ENCODE peak calls at places on chromosomes 11 and 22, in ten cellular contexts. W is ovary, C is stomach, D is transverse colon, K is tibial nerve, O is lower leg skin, B is H54, H is A549, A is prostate gland, L is HepG2. P is an unnamed sample.

GRCh38 chr22:50676661-50677492 is 4.3 kb downstream of the SHANK3 start:
- DNase-seq in A (no peak), H (no peak), O (no peak), L (no peak), C (peak), K (no peak), D (no peak), B (no peak), W (no peak), P (no peak)

GRCh38 chr11:8111636-8112035 is 30.6 kb downstream of the TUB start:
- DNase-seq in K (no peak), A (no peak), B (no peak), L (no peak), D (no peak), O (no peak), C (no peak), H (no peak), W (no peak), P (no peak)

GRCh38 chr22:50119169-50119767 is 29.5 kb downstream of the MOV10L1 start:
- DNase-seq in O (no peak), H (no peak), B (no peak), D (no peak), A (no peak), K (no peak), W (no peak), C (no peak), L (no peak), P (no peak)

GRCh38 chr22:17647996-17648395 is 9.4 kb downstream of the BCL2L13 start:
- DNase-seq in B (no peak), O (no peak), C (no peak), H (no peak), D (no peak), W (no peak), K (no peak), L (no peak), A (no peak), P (no peak)

GRCh38 chr11:112795142-112795815 is 165.9 kb upstream of the NCAM1 start:
- DNase-seq in C (peak), W (peak), K (peak), L (peak), O (no peak), B (peak), A (no peak), H (peak), D (peak), P (peak)

GRCh38 chr11:71146846-71147245 is 105.5 kb downstream of the SHANK2 start:
- DNase-seq in W (no peak), C (no peak), L (no peak), K (no peak), H (no peak), B (no peak), D (no peak), O (no peak), A (no peak), P (no peak)

GRCh38 chr11:77109236-77110019 is 6.8 kb downstream of the OMP start:
- DNase-seq in L (no peak), H (no peak), O (no peak), K (peak), A (no peak), D (no peak), C (no peak), B (peak), W (no peak), P (no peak)

GRCh38 chr11:8760896-8761295 is 78.3 kb downstream of the RPL27A start:
- DNase-seq in K (no peak), H (no peak), D (no peak), B (no peak), C (no peak), A (no peak), L (no peak), O (no peak), W (no peak), P (no peak)

GRCh38 chr22:26436903-26437515 is 7.9 kb downstream of the ASPHD2 start:
- DNase-seq in A (peak), L (no peak), B (no peak), D (peak), O (no peak), K (no peak), H (no peak), C (peak), W (no peak), P (no peak)

GRCh38 chr11:83409476-83409875 is 123.3 kb upstream of the CCDC90B start:
- DNase-seq in L (no peak), K (no peak), D (no peak), H (no peak), B (no peak), O (no peak), W (no peak), A (no peak), C (no peak), P (no peak)

GRCh38 chr22:46025973-46026906 is 49.3 kb upstream of the WNT7B start:
- DNase-seq in A (no peak), B (no peak), C (no peak), O (no peak), L (no peak), K (no peak), H (no peak), D (no peak), W (peak), P (no peak)

GRCh38 chr11:59898652-59899051 is 20.1 kb downstream of the OOSP3 start:
- DNase-seq in C (no peak), H (no peak), L (no peak), D (no peak), K (no peak), B (no peak), O (no peak), W (no peak), A (no peak), P (no peak)

GRCh38 chr22:49214976-49215375 is 612.7 kb downstream of the BRD1 start:
- DNase-seq in L (no peak), W (no peak), C (peak), K (no peak), D (peak), H (no peak), A (no peak), B (no peak), O (no peak), P (no peak)

GRCh38 chr22:49693416-49693815 is 134.3 kb downstream of the BRD1 start:
- DNase-seq in W (no peak), L (no peak), A (no peak), D (no peak), H (no peak), C (peak), O (no peak), K (no peak), B (no peak), P (no peak)

GRCh38 chr11:68003846-68004550 is at the start of gene UNC93B1:
- DNase-seq in C (peak), B (peak), W (peak), D (peak), K (peak), H (no peak), A (peak), L (peak), O (peak), P (peak)

GRCh38 chr22:39292002-39292401 is 27.4 kb downstream of the RPL3 start:
- DNase-seq in D (no peak), C (no peak), H (no peak), A (no peak), L (no peak), O (no peak), K (no peak), W (no peak), B (no peak), P (no peak)

GRCh38 chr11:76164861-76165751 is 41.2 kb downstream of the WNT11 start:
- DNase-seq in O (no peak), D (no peak), A (no peak), L (no peak), H (no peak), K (no peak), B (no peak), W (no peak), C (no peak), P (no peak)

GRCh38 chr11:76777325-76777724 is 5.8 kb upstream of the TSKU start:
- DNase-seq in C (no peak), H (no peak), K (no peak), A (no peak), O (no peak), W (no peak), B (no peak), L (no peak), D (no peak), P (no peak)

GRCh38 chr11:44608654-44609027 is 43.2 kb downstream of the CD82 start:
- DNase-seq in D (no peak), A (no peak), K (no peak), W (no peak), L (no peak), O (no peak), C (no peak), H (no peak), B (no peak), P (no peak)

GRCh38 chr11:106990322-106990721 is 28.0 kb downstream of the GUCY1A2 start:
- DNase-seq in L (no peak), C (no peak), A (no peak), O (no peak), B (no peak), D (no peak), H (no peak), K (no peak), W (no peak), P (no peak)

GRCh38 chr11:3834349-3835099 is 6.2 kb downstream of the RHOG start:
- DNase-seq in W (no peak), H (no peak), A (no peak), O (no peak), D (peak), C (peak), B (no peak), L (no peak), K (peak), P (peak)

GRCh38 chr11:43573233-43573632 is 107.3 kb upstream of the HSD17B12 start:
- DNase-seq in L (peak), O (no peak), D (no peak), H (no peak), W (no peak), K (no peak), B (no peak), C (no peak), A (no peak), P (peak)

GRCh38 chr11:100639140-100639539 is 47.9 kb upstream of the ARHGAP42 start:
- DNase-seq in L (no peak), W (no peak), C (peak), A (peak), D (no peak), H (no peak), K (no peak), O (no peak), B (no peak), P (no peak)

GRCh38 chr11:129852125-129852740 is 36.6 kb downstream of the TMEM45B start:
- DNase-seq in L (no peak), O (no peak), A (no peak), B (no peak), C (no peak), D (no peak), K (no peak), H (no peak), W (no peak), P (no peak)

GRCh38 chr22:30116362-30117117 is 36.3 kb downstream of the HORMAD2 start:
- DNase-seq in K (no peak), H (no peak), B (no peak), A (no peak), L (peak), C (no peak), W (no peak), O (no peak), D (no peak), P (no peak)

GRCh38 chr11:61173456-61173855 is 12.2 kb upstream of the VPS37C start:
- DNase-seq in W (no peak), K (no peak), L (peak), C (peak), O (no peak), H (no peak), D (no peak), A (no peak), B (no peak), P (no peak)

GRCh38 chr11:131897976-131898375 is 527.6 kb downstream of the NTM start:
- DNase-seq in L (no peak), H (no peak), O (no peak), K (no peak), A (no peak), C (no peak), B (no peak), W (no peak), D (no peak), P (no peak)

GRCh38 chr22:47592791-47593190 is 830.3 kb downstream of the TBC1D22A start:
- DNase-seq in W (no peak), O (no peak), B (no peak), D (no peak), H (no peak), K (no peak), C (peak), L (no peak), A (no peak), P (no peak)

GRCh38 chr11:76627541-76628082 is 42.9 kb downstream of the LRRC32 start:
- DNase-seq in D (no peak), A (no peak), W (no peak), K (no peak), B (no peak), C (no peak), O (no peak), L (no peak), H (no peak), P (no peak)

GRCh38 chr11:12114487-12115033 is 4.2 kb downstream of the MICAL2 start:
- DNase-seq in B (no peak), O (no peak), L (no peak), W (peak), D (no peak), K (no peak), A (no peak), H (no peak), C (no peak), P (peak)

GRCh38 chr22:49814164-49814686 is 13.4 kb downstream of the BRD1 start:
- DNase-seq in O (no peak), K (no peak), A (no peak), L (no peak), B (no peak), C (no peak), H (no peak), D (no peak), W (no peak), P (no peak)

GRCh38 chr11:46378811-46379482 is 2.5 kb upstream of the MDK start:
- DNase-seq in C (no peak), D (no peak), K (no peak), A (no peak), O (no peak), L (no peak), W (no peak), H (no peak), B (peak), P (no peak)
- TF ChIP-seq POLR2A in C (no peak), D (no peak), K (no peak), A (no peak), O (no peak), L (no peak), W (no peak), H (no peak), B (no peak), P (no peak)

GRCh38 chr11:65589444-65590239 is 6.0 kb downstream of the KCNK7 start:
- DNase-seq in L (no peak), D (peak), H (no peak), K (no peak), B (no peak), O (no peak), C (no peak), A (no peak), W (no peak), P (peak)

GRCh38 chr11:65592840-65593517 is 2.6 kb downstream of the KCNK7 start:
- DNase-seq in H (no peak), L (no peak), B (no peak), W (no peak), O (no peak), D (no peak), A (peak), C (no peak), K (no peak), P (no peak)

GRCh38 chr11:65593518-65594414 is 1.8 kb downstream of the KCNK7 start:
- DNase-seq in L (no peak), H (no peak), O (no peak), D (peak), K (no peak), C (no peak), W (no peak), A (no peak), B (no peak), P (peak)

GRCh38 chr11:65590240-65590738 is 5.3 kb downstream of the KCNK7 start:
- DNase-seq in L (no peak), B (no peak), C (no peak), H (no peak), O (no peak), D (peak), W (peak), K (no peak), A (no peak), P (no peak)

GRCh38 chr11:65591939-65592814 is 3.4 kb downstream of the KCNK7 start:
- DNase-seq in C (peak), B (no peak), L (no peak), O (no peak), H (no peak), K (no peak), W (no peak), D (peak), A (no peak), P (no peak)
- TF ChIP-seq POLR2A in C (no peak), B (no peak), L (no peak), O (no peak), H (no peak), K (peak), W (no peak), D (no peak), A (no peak), P (no peak)

DNA sequence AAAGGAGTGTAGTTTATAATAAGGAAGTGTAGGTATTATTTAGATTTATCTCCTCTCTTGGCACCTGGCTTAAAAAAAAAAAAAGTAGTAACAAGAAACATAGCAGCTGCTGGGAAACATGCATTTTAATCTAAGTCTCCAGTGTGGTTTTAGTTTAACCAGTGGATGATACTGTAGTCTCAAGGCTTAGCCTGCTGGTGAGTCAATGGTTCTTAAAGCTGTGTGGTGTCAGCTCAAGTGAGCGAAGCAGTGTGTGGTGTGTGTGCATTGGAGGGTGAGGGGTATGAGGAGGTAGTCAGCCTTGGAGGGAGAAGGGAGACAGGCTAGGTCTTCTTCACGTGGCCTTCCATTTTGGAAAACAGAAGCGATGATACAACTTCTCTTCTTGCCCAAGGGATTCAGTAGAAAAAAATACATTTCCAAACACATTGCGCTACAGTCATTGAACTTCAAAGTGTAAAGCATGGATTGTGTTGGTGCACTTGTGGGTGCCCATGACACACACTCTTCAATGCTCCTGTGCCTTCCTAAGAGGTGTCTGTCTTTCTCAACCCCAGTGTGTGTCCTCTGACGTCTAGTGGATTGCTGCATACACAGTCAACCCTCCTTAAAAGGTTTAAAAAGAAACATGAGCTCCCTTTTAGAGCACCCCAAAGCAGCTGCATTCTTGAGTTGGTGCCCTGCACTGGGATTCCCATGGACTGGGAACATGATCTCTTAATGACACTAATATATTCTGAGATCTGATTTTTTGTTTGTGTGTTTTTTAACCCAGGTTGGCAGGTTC is 40.1 kb downstream of the ZBTB16 start:
- DNase-seq in K (no peak), A (no peak), B (no peak), C (no peak), D (no peak), O (no peak), H (no peak), W (no peak), L (no peak), P (no peak)
- TF ChIP-seq POLR2A in K (no peak), A (no peak), B (no peak), C (no peak), D (no peak), O (no peak), H (no peak), W (no peak), L (no peak), P (no peak)

GRCh38 chr11:831951-832528 is 712 bp upstream of the CD151 start:
- DNase-seq in W (no peak), D (no peak), C (no peak), O (no peak), L (no peak), B (no peak), K (no peak), H (no peak), A (no peak), P (no peak)

GRCh38 chr11:831132-831864 is 1.5 kb upstream of the CD151 start:
- DNase-seq in O (no peak), A (no peak), W (no peak), K (no peak), L (no peak), D (no peak), B (peak), H (no peak), C (no peak), P (no peak)

GRCh38 chr11:833114-833791 is 501 bp downstream of the CD151 start:
- DNase-seq in W (no peak), H (no peak), B (no peak), A (no peak), C (peak), O (no peak), K (no peak), D (peak), L (no peak), P (peak)

GRCh38 chr11:833849-834311 is 1.1 kb downstream of the CD151 start:
- DNase-seq in K (no peak), O (no peak), B (no peak), L (no peak), C (peak), A (no peak), H (no peak), W (no peak), D (peak), P (no peak)

DNA sequence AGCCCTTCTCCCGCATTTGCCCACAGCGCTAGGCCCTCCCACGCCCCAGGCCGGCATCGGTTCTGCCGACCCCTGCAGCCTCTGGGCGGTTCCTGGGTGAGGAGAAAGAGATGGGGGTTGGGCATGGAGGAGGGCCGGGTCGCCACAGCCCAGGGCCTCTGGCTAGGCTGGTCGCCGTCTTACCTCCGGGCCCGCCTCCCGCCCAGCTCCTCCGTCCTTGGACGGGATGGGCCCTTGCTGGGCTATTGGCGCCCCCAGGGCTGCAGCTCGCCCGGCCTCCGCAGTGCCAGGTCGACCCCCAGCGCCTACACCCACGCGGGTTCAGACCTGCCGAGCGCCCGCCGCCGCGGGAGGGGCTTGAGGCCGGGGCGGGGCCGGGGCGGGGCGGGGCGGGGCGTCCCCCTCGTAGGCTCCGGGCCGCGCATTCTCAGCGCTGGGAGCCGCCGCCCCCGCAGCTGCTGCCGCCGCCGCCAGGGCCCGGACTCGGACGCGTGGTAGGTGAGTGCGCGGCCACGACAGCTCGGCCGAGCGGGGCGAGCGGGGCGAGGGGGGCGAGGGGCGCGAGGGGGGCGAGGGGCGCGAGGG is at the start of gene CD151:
- DNase-seq in O (no peak), B (no peak), A (no peak), W (peak), K (no peak), D (peak), H (no peak), C (peak), L (no peak), P (peak)
- TF ChIP-seq POLR2A in O (no peak), B (peak), A (no peak), W (no peak), K (no peak), D (no peak), H (peak), C (no peak), L (no peak), P (no peak)

GRCh38 chr11:128207861-128208321 is 379.5 kb downstream of the ETS1 start:
- DNase-seq in K (no peak), H (peak), L (no peak), D (no peak), C (no peak), O (no peak), W (no peak), B (peak), A (no peak), P (no peak)
- TF ChIP-seq POLR2A in K (no peak), H (no peak), L (no peak), D (no peak), C (no peak), O (no peak), W (no peak), B (no peak), A (no peak), P (no peak)

GRCh38 chr22:44460287-44461082 is 37.5 kb downstream of the RTL6 start:
- DNase-seq in K (no peak), O (no peak), D (no peak), W (no peak), B (no peak), A (no peak), H (no peak), C (peak), L (no peak), P (no peak)
- TF ChIP-seq POLR2A in K (no peak), O (no peak), D (no peak), W (no peak), B (no peak), A (no peak), H (no peak), C (no peak), L (no peak), P (no peak)

P was measured in erythroblast.